ENCODE peak calls at places on chromosomes 1 and 21, in eight cellular contexts. I is astrocyte of the spinal cord; B is activated CD8-positive, alpha-beta T cell treated with anti-CD3 and anti-CD28 coated beads for 36 hours; L is Calu3; D is cardiac muscle cell; A is mesothelial cell of epicardium; Q is ovary; N is pancreas. F is an unnamed sample.

GRCh38 chr21:29378814-29379213 is 80.1 kb downstream of the BACH1 start:
- DNase-seq in I (no peak), B (no peak), L (no peak), D (no peak), A (no peak), Q (no peak), N (no peak), F (no peak)

GRCh38 chr1:50879137-50879536 is 80.9 kb downstream of the FAF1 start:
- DNase-seq in I (no peak), B (no peak), L (no peak), D (no peak), A (no peak), Q (no peak), N (no peak), F (no peak)

GRCh38 chr1:116987256-116987555 is 14.4 kb upstream of the CD101 start:
- DNase-seq in I (no peak), B (peak; percentile 79), L (no peak), D (no peak), A (no peak), Q (no peak), N (peak; percentile 65), F (no peak)

GRCh38 chr1:51605961-51606723 is 10.8 kb upstream of the OSBPL9 start:
- DNase-seq in I (no peak), B (no peak), L (no peak), D (no peak), A (no peak), Q (no peak), N (no peak), F (no peak)

GRCh38 chr1:35544976-35545375 is 12.2 kb downstream of the KIAA0319L start:
- DNase-seq in I (no peak), B (peak; percentile 76), L (peak; percentile 38), D (peak; percentile 84), A (no peak), Q (no peak), N (no peak), F (peak; percentile 48)

GRCh38 chr21:31201548-31201947 is 142.5 kb downstream of the TIAM1 start:
- DNase-seq in I (peak; percentile 69), B (no peak), L (no peak), D (no peak), A (no peak), Q (no peak), N (no peak), F (peak; percentile 23)

GRCh38 chr1:2047749-2048729 is 2.2 kb upstream of the PRKCZ start:
- DNase-seq in I (no peak), B (no peak), L (no peak), D (no peak), A (no peak), Q (no peak), N (no peak), F (no peak)

GRCh38 chr1:50750021-50750619 is 209.9 kb downstream of the FAF1 start:
- DNase-seq in I (peak; percentile 45), B (peak; percentile 9), L (peak; percentile 44), D (peak; percentile 11), A (no peak), Q (no peak), N (no peak), F (no peak)

GRCh38 chr1:223031690-223032601 is 111.1 kb downstream of the TLR5 start:
- DNase-seq in I (peak; percentile 10), B (no peak), L (no peak), D (no peak), A (no peak), Q (no peak), N (no peak), F (no peak)

GRCh38 chr1:2999138-2999537 is 22.1 kb upstream of the ACTRT2 start:
- DNase-seq in I (no peak), B (no peak), L (no peak), D (no peak), A (no peak), Q (no peak), N (no peak), F (no peak)

GRCh38 chr1:43861337-43861736 is 72.3 kb upstream of the ARTN start:
- DNase-seq in I (no peak), B (no peak), L (no peak), D (no peak), A (no peak), Q (no peak), N (no peak), F (no peak)

GRCh38 chr1:145846191-145846590 is 761 bp downstream of the NUDT17 start:
- DNase-seq in I (peak; percentile 32), B (peak; percentile 48), L (peak; percentile 48), D (peak; percentile 61), A (no peak), Q (no peak), N (no peak), F (peak; percentile 74)

GRCh38 chr21:45412909-45413581 is 8.1 kb downstream of the COL18A1 start:
- DNase-seq in I (no peak), B (no peak), L (no peak), D (peak; percentile 55), A (no peak), Q (peak; percentile 41), N (peak; percentile 34), F (no peak)

GRCh38 chr21:39660191-39660590 is 47.5 kb downstream of the B3GALT5 start:
- DNase-seq in I (peak; percentile 73), B (no peak), L (no peak), D (no peak), A (no peak), Q (no peak), N (no peak), F (no peak)

GRCh38 chr1:248872752-248873408 is 14.0 kb upstream of the ZNF692 start:
- DNase-seq in I (peak; percentile 78), B (peak; percentile 78), L (peak; percentile 69), D (peak; percentile 83), A (peak; percentile 37), Q (peak; percentile 72), N (peak; percentile 74), F (no peak)

GRCh38 chr1:239394107-239394506 is 7.7 kb downstream of the CHRM3 start:
- DNase-seq in I (no peak), B (no peak), L (no peak), D (no peak), A (no peak), Q (no peak), N (no peak), F (no peak)

GRCh38 chr1:150168960-150169565 is 19.3 kb downstream of the PLEKHO1 start:
- DNase-seq in I (peak; percentile 66), B (peak; percentile 82), L (peak; percentile 86), D (peak; percentile 77), A (peak; percentile 61), Q (peak; percentile 81), N (peak; percentile 76), F (peak; percentile 74)

GRCh38 chr1:55284856-55285255 is 69.7 kb upstream of the USP24 start:
- DNase-seq in I (peak; percentile 61), B (peak; percentile 48), L (peak; percentile 55), D (peak; percentile 57), A (no peak), Q (peak; percentile 31), N (no peak), F (no peak)
- TF ChIP-seq CTCF in I (peak; percentile 67), B (peak; percentile 68), L (peak; percentile 70), D (peak; percentile 72), A (peak; percentile 35), Q (peak; percentile 53), N (peak; percentile 23), F (peak; percentile 65)

GRCh38 chr1:247243738-247244137 is 12.1 kb upstream of the VN1R5 start:
- DNase-seq in I (no peak), B (no peak), L (no peak), D (no peak), A (no peak), Q (no peak), N (no peak), F (no peak)
- TF ChIP-seq CTCF in I (no peak), B (no peak), L (no peak), D (no peak), A (no peak), Q (no peak), N (no peak), F (no peak)

DNA sequence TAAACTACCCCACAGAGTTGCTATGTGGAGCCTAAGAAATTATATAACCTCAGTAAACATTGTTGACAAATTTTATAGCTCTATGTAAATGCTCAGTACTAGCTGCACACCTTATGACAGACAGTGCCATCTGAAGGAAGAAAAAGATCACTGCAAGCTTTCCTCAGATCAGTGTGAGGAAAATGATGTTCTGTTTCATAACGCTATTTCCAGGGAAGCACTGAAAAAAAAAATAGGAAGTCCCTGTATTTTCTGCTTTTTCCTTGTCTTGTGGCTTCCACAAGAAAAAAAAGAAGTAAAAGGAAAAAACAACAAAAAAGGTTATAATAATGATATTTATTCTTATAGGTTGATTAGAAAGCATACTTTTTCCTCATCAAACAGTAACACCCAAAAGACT is 23.2 kb downstream of the LYST start:
- DNase-seq in I (peak; percentile 38), B (no peak), L (peak; percentile 20), D (peak; percentile 18), A (no peak), Q (no peak), N (no peak), F (peak; percentile 29)
- TF ChIP-seq CTCF in I (peak; percentile 65), B (peak; percentile 71), L (peak; percentile 32), D (peak; percentile 67), A (no peak), Q (peak; percentile 10), N (peak; percentile 11), F (peak; percentile 67)

DNA sequence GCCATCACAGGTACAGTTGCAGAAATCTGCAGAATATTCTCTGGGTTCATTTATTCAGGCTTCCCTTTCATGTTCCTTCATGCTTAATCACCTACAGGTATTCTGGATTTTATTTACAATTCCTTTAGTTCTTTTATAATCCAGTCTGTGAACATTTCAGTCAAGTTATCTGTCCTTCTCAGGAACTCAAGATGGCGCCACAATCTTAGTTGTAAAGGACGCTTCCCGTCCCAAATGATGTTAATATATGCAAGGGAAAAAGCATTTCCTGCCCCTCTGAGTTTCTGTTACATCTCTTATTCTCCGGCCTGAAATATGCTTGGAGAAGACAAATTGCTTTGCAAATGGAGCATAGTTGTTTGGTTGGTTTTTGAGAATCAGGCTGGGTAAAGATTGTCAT is 19.3 kb downstream of the F3 start:
- DNase-seq in I (peak; percentile 76), B (no peak), L (peak; percentile 17), D (peak; percentile 51), A (no peak), Q (no peak), N (no peak), F (no peak)
- TF ChIP-seq CTCF in I (peak; percentile 53), B (no peak), L (no peak), D (peak; percentile 52), A (no peak), Q (peak; percentile 70), N (no peak), F (peak; percentile 40)

DNA sequence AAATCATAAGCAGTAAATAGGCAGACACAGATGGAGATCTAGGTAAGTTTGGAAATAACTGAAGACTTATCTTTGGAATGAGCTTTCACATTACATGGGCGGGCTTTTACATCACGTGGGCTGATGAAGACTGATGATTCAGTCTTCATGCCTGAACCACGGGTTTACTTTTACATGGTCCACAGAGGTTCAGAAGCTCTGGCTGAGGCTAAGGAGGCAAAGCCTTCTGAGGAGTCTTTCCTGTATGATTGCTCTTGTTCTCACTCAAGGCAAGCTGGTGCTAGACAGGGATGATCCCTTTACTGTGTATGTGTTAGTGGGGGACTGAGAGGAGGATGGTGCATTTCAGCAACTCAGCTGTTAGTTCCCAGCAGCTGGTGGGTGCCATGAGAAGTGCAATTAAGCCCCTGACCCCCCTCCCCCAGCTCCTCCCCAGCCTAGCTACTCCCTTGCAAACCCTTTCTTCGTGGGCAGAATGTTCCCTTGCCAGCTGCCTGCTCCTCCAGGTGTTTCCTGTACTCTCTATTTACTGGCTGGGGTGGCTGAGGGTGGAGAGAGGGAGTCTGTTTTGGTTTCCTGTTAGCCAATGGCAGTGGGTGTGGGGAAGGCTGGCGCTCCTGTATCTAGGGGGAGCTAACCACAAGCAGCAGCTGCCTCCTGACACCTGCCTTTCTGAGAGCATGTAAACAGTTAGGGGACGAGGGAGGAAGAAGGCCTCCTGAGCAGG is 15.4 kb downstream of the BTG2 start:
- DNase-seq in I (no peak), B (peak; percentile 82), L (no peak), D (no peak), A (no peak), Q (no peak), N (no peak), F (no peak)
- TF ChIP-seq CTCF in I (no peak), B (no peak), L (no peak), D (no peak), A (no peak), Q (no peak), N (no peak), F (no peak)